ENCODE peak calls at places on chromosomes 5 and 9, in four cellular contexts. J is NCI-H1417, V is T-helper 2 cell, Z is psoas muscle. A is an unnamed sample.

GRCh38 chr5:36576721-36577120 is 29.7 kb upstream of the SLC1A3 start:
- DNase-seq in J (no peak), V (no peak), Z (no peak), A (no peak)

GRCh38 chr5:149981233-149981632 is 19.2 kb downstream of the TIGD6 start:
- DNase-seq in J (no peak), V (no peak), Z (no peak), A (no peak)

GRCh38 chr9:129458155-129458661 is 162.7 kb downstream of the C9orf50 start:
- DNase-seq in J (no peak), V (peak; percentile 75), Z (no peak), A (peak; percentile 41)

GRCh38 chr9:94918038-94918753 is 191.7 kb downstream of the AOPEP start:
- DNase-seq in J (no peak), V (peak; percentile 1), Z (no peak), A (no peak)

GRCh38 chr9:69131682-69132081 is 42.4 kb upstream of the TJP2 start:
- DNase-seq in J (no peak), V (no peak), Z (peak; percentile 30), A (no peak)

GRCh38 chr5:94884294-94884693 is 265.8 kb downstream of the SLF1 start:
- DNase-seq in J (no peak), V (no peak), Z (no peak), A (no peak)

GRCh38 chr5:137699291-137700281 is 36.3 kb downstream of the KLHL3 start:
- DNase-seq in J (no peak), V (no peak), Z (no peak), A (no peak)

GRCh38 chr5:153629027-153629426 is 138.6 kb downstream of the GRIA1 start:
- DNase-seq in J (no peak), V (no peak), Z (no peak), A (no peak)

GRCh38 chr5:88761269-88761880 is 121.6 kb downstream of the MEF2C start:
- DNase-seq in J (no peak), V (no peak), Z (no peak), A (no peak)

GRCh38 chr5:75512383-75513074 is 838 bp downstream of the POLK start:
- DNase-seq in J (no peak), V (no peak), Z (no peak), A (no peak)

GRCh38 chr5:132094393-132095076 is 20.9 kb downstream of the CSF2 start:
- DNase-seq in J (no peak), V (no peak), Z (peak; percentile 32), A (no peak)

GRCh38 chr9:131478421-131478868 is 24.3 kb upstream of the POMT1 start:
- DNase-seq in J (peak; percentile 19), V (peak; percentile 12), Z (peak; percentile 49), A (peak; percentile 55)

GRCh38 chr5:1751026-1751863 is 48.4 kb downstream of the MRPL36 start:
- DNase-seq in J (no peak), V (no peak), Z (no peak), A (no peak)

GRCh38 chr9:98860871-98861293 is 53.4 kb downstream of the GALNT12 start:
- DNase-seq in J (no peak), V (no peak), Z (peak; percentile 46), A (no peak)

GRCh38 chr5:56019306-56020272 is 24.8 kb upstream of the IL6ST start:
- DNase-seq in J (no peak), V (no peak), Z (no peak), A (no peak)

GRCh38 chr5:68344447-68345111 is 129.0 kb downstream of the PIK3R1 start:
- DNase-seq in J (no peak), V (no peak), Z (no peak), A (peak; percentile 27)

GRCh38 chr9:3879731-3880493 is 354.1 kb upstream of the RFX3 start:
- DNase-seq in J (peak; percentile 57), V (no peak), Z (no peak), A (no peak)

GRCh38 chr5:107564896-107565295 is 105.8 kb downstream of the EFNA5 start:
- DNase-seq in J (no peak), V (no peak), Z (no peak), A (no peak)

GRCh38 chr5:1749346-1750124 is 50.1 kb downstream of the MRPL36 start:
- DNase-seq in J (no peak), V (no peak), Z (no peak), A (no peak)

GRCh38 chr5:123512631-123513461 is 869 bp downstream of the CSNK1G3 start:
- DNase-seq in J (peak; percentile 50), V (peak; percentile 15), Z (peak; percentile 42), A (peak; percentile 25)

GRCh38 chr9:114151426-114151956 is 3.8 kb upstream of the COL27A1 start:
- DNase-seq in J (peak; percentile 7), V (no peak), Z (no peak), A (no peak)

GRCh38 chr5:52560366-52560765 is 227.3 kb upstream of the ITGA1 start:
- DNase-seq in J (peak; percentile 5), V (no peak), Z (no peak), A (no peak)

GRCh38 chr9:128818839-128819715 is 777 bp downstream of the ENDOG start:
- DNase-seq in J (peak; percentile 88), V (no peak), Z (peak; percentile 51), A (peak; percentile 22)

GRCh38 chr5:158154226-158155005 is 295.5 kb upstream of the CLINT1 start:
- DNase-seq in J (no peak), V (no peak), Z (peak; percentile 34), A (no peak)

GRCh38 chr5:116492016-116492623 is 82.5 kb downstream of the SEMA6A start:
- DNase-seq in J (no peak), V (no peak), Z (no peak), A (no peak)

GRCh38 chr5:149995385-149996085 is 4.9 kb downstream of the TIGD6 start:
- DNase-seq in J (no peak), V (no peak), Z (peak; percentile 40), A (no peak)

GRCh38 chr5:134124289-134125194 is 10.1 kb downstream of the TCF7 start:
- DNase-seq in J (no peak), V (peak; percentile 65), Z (no peak), A (no peak)

GRCh38 chr9:136787690-136788400 is 3.3 kb upstream of the TMEM141 start:
- DNase-seq in J (peak; percentile 73), V (peak; percentile 61), Z (peak; percentile 55), A (peak; percentile 61)

GRCh38 chr5:59790399-59791130 is 103.0 kb downstream of the PDE4D start:
- DNase-seq in J (no peak), V (no peak), Z (no peak), A (no peak)

GRCh38 chr5:80204808-80205614 is 50.8 kb downstream of the SERINC5 start:
- DNase-seq in J (no peak), V (no peak), Z (no peak), A (no peak)

A was measured in stimulated activated naive CD4-positive, alpha-beta T cell treated with Interleukin-2 at 50 U/mL for 16 hours.